ENCODE peak calls at places on chromosomes 3 and 15, in eight cellular contexts. One of them, this sample, is unnamed.
A peak's percentile ranks its signal among the peaks of the same experiment; 100 is the strongest.

GRCh38 chr3:84136425-84136824 is 822.4 kb upstream of the CADM2 start:
- DNase-seq in transverse colon: no peak
- DNase-seq in aorta: no peak
- DNase-seq in Caco-2: no peak
- DNase-seq in GM23248: no peak
- DNase-seq in cardiac muscle cell: no peak
- DNase-seq in left ventricle myocardium inferior: no peak
- DNase-seq in CD4-positive, CD25-positive, alpha-beta regulatory T cell: no peak
- DNase-seq in this sample: no peak

GRCh38 chr3:115100172-115100571 is 46.9 kb downstream of the ZBTB20 start:
- DNase-seq in aorta: no peak
- DNase-seq in cardiac muscle cell: peak; percentile 14
- DNase-seq in left ventricle myocardium inferior: no peak
- DNase-seq in CD4-positive, CD25-positive, alpha-beta regulatory T cell: peak; percentile 41
- DNase-seq in Caco-2: no peak
- DNase-seq in GM23248: peak; percentile 51
- DNase-seq in transverse colon: no peak
- DNase-seq in this sample: no peak

GRCh38 chr15:34049096-34049495 is 10.1 kb upstream of the AVEN start:
- DNase-seq in left ventricle myocardium inferior: no peak
- DNase-seq in Caco-2: no peak
- DNase-seq in cardiac muscle cell: no peak
- DNase-seq in CD4-positive, CD25-positive, alpha-beta regulatory T cell: no peak
- DNase-seq in transverse colon: no peak
- DNase-seq in aorta: no peak
- DNase-seq in GM23248: peak; percentile 68
- DNase-seq in this sample: no peak

GRCh38 chr3:13229291-13229949 is 156.2 kb upstream of the IQSEC1 start:
- DNase-seq in CD4-positive, CD25-positive, alpha-beta regulatory T cell: no peak
- DNase-seq in transverse colon: no peak
- DNase-seq in cardiac muscle cell: no peak
- DNase-seq in GM23248: peak; percentile 23
- DNase-seq in Caco-2: peak; percentile 57
- DNase-seq in left ventricle myocardium inferior: no peak
- DNase-seq in aorta: no peak
- DNase-seq in this sample: peak; percentile 48

GRCh38 chr15:66838671-66839239 is 136.7 kb downstream of the SMAD6 start:
- DNase-seq in cardiac muscle cell: no peak
- DNase-seq in CD4-positive, CD25-positive, alpha-beta regulatory T cell: no peak
- DNase-seq in GM23248: peak; percentile 62
- DNase-seq in transverse colon: no peak
- DNase-seq in Caco-2: no peak
- DNase-seq in aorta: no peak
- DNase-seq in left ventricle myocardium inferior: no peak
- DNase-seq in this sample: peak; percentile 64

GRCh38 chr15:49145651-49146609 is 9.5 kb downstream of the COPS2 start:
- DNase-seq in transverse colon: no peak
- DNase-seq in aorta: no peak
- DNase-seq in Caco-2: peak; percentile 37
- DNase-seq in CD4-positive, CD25-positive, alpha-beta regulatory T cell: peak; percentile 28
- DNase-seq in left ventricle myocardium inferior: no peak
- DNase-seq in cardiac muscle cell: peak; percentile 67
- DNase-seq in GM23248: peak; percentile 75
- DNase-seq in this sample: peak; percentile 78

GRCh38 chr3:98733778-98734281 is 29.3 kb upstream of the ST3GAL6 start:
- DNase-seq in left ventricle myocardium inferior: no peak
- DNase-seq in aorta: peak; percentile 51
- DNase-seq in GM23248: no peak
- DNase-seq in CD4-positive, CD25-positive, alpha-beta regulatory T cell: no peak
- DNase-seq in cardiac muscle cell: peak; percentile 32
- DNase-seq in Caco-2: peak; percentile 86
- DNase-seq in transverse colon: peak; percentile 13
- DNase-seq in this sample: no peak

GRCh38 chr3:152258448-152259302 is 10.1 kb upstream of the MBNL1 start:
- DNase-seq in transverse colon: peak; percentile 49
- DNase-seq in CD4-positive, CD25-positive, alpha-beta regulatory T cell: no peak
- DNase-seq in GM23248: peak; percentile 99
- DNase-seq in left ventricle myocardium inferior: peak; percentile 26
- DNase-seq in Caco-2: peak; percentile 40
- DNase-seq in aorta: peak; percentile 77
- DNase-seq in cardiac muscle cell: no peak
- DNase-seq in this sample: no peak

GRCh38 chr3:27978440-27978839 is 256.3 kb upstream of the EOMES start:
- DNase-seq in GM23248: peak; percentile 42
- DNase-seq in cardiac muscle cell: no peak
- DNase-seq in Caco-2: no peak
- DNase-seq in aorta: no peak
- DNase-seq in CD4-positive, CD25-positive, alpha-beta regulatory T cell: no peak
- DNase-seq in transverse colon: no peak
- DNase-seq in left ventricle myocardium inferior: no peak
- DNase-seq in this sample: no peak

GRCh38 chr3:33438284-33438668 is 1.9 kb downstream of the UBP1 start:
- DNase-seq in Caco-2: no peak
- DNase-seq in left ventricle myocardium inferior: no peak
- DNase-seq in GM23248: peak; percentile 76
- DNase-seq in aorta: no peak
- DNase-seq in cardiac muscle cell: peak; percentile 12
- DNase-seq in CD4-positive, CD25-positive, alpha-beta regulatory T cell: no peak
- DNase-seq in transverse colon: no peak
- DNase-seq in this sample: no peak

GRCh38 chr3:140822381-140823047 is 119.1 kb upstream of the SLC25A36 start:
- DNase-seq in left ventricle myocardium inferior: no peak
- DNase-seq in GM23248: no peak
- DNase-seq in cardiac muscle cell: peak; percentile 8
- DNase-seq in transverse colon: no peak
- DNase-seq in CD4-positive, CD25-positive, alpha-beta regulatory T cell: no peak
- DNase-seq in Caco-2: no peak
- DNase-seq in aorta: no peak
- DNase-seq in this sample: no peak

GRCh38 chr3:14680115-14680514 is 5.2 kb downstream of the C3orf20 start:
- DNase-seq in transverse colon: no peak
- DNase-seq in GM23248: no peak
- DNase-seq in CD4-positive, CD25-positive, alpha-beta regulatory T cell: no peak
- DNase-seq in Caco-2: no peak
- DNase-seq in left ventricle myocardium inferior: no peak
- DNase-seq in aorta: no peak
- DNase-seq in cardiac muscle cell: no peak
- DNase-seq in this sample: no peak

GRCh38 chr15:39188930-39189329 is 391.9 kb upstream of the THBS1 start:
- DNase-seq in Caco-2: no peak
- DNase-seq in CD4-positive, CD25-positive, alpha-beta regulatory T cell: no peak
- DNase-seq in aorta: no peak
- DNase-seq in left ventricle myocardium inferior: no peak
- DNase-seq in GM23248: peak; percentile 92
- DNase-seq in cardiac muscle cell: no peak
- DNase-seq in transverse colon: no peak
- DNase-seq in this sample: no peak

GRCh38 chr15:77617507-77618285 is 15.0 kb downstream of the LINGO1 start:
- DNase-seq in CD4-positive, CD25-positive, alpha-beta regulatory T cell: no peak
- DNase-seq in left ventricle myocardium inferior: no peak
- DNase-seq in aorta: no peak
- DNase-seq in transverse colon: no peak
- DNase-seq in GM23248: peak; percentile 32
- DNase-seq in Caco-2: no peak
- DNase-seq in cardiac muscle cell: no peak
- DNase-seq in this sample: peak; percentile 75

GRCh38 chr3:98962189-98962930 is 60.9 kb upstream of the DCBLD2 start:
- DNase-seq in left ventricle myocardium inferior: no peak
- DNase-seq in Caco-2: no peak
- DNase-seq in aorta: no peak
- DNase-seq in cardiac muscle cell: no peak
- DNase-seq in transverse colon: no peak
- DNase-seq in GM23248: peak; percentile 93
- DNase-seq in CD4-positive, CD25-positive, alpha-beta regulatory T cell: no peak
- DNase-seq in this sample: no peak

GRCh38 chr3:187016639-187017345 is 86.5 kb downstream of the ST6GAL1 start:
- DNase-seq in left ventricle myocardium inferior: no peak
- DNase-seq in CD4-positive, CD25-positive, alpha-beta regulatory T cell: no peak
- DNase-seq in GM23248: peak; percentile 35
- DNase-seq in Caco-2: no peak
- DNase-seq in transverse colon: no peak
- DNase-seq in aorta: no peak
- DNase-seq in cardiac muscle cell: no peak
- DNase-seq in this sample: no peak

GRCh38 chr3:187020376-187020775 is 90.0 kb downstream of the ST6GAL1 start:
- DNase-seq in Caco-2: no peak
- DNase-seq in aorta: no peak
- DNase-seq in cardiac muscle cell: no peak
- DNase-seq in CD4-positive, CD25-positive, alpha-beta regulatory T cell: peak; percentile 55
- DNase-seq in GM23248: no peak
- DNase-seq in transverse colon: no peak
- DNase-seq in left ventricle myocardium inferior: no peak
- DNase-seq in this sample: no peak

GRCh38 chr3:187019542-187020072 is 89.3 kb downstream of the ST6GAL1 start:
- DNase-seq in Caco-2: no peak
- DNase-seq in CD4-positive, CD25-positive, alpha-beta regulatory T cell: no peak
- DNase-seq in left ventricle myocardium inferior: no peak
- DNase-seq in aorta: no peak
- DNase-seq in GM23248: no peak
- DNase-seq in transverse colon: no peak
- DNase-seq in cardiac muscle cell: peak; percentile 29
- DNase-seq in this sample: no peak

GRCh38 chr3:187015903-187016638 is 85.7 kb downstream of the ST6GAL1 start:
- DNase-seq in aorta: no peak
- DNase-seq in GM23248: no peak
- DNase-seq in cardiac muscle cell: no peak
- DNase-seq in left ventricle myocardium inferior: no peak
- DNase-seq in CD4-positive, CD25-positive, alpha-beta regulatory T cell: no peak
- DNase-seq in transverse colon: peak; percentile 75
- DNase-seq in Caco-2: no peak
- DNase-seq in this sample: no peak

GRCh38 chr3:187017511-187018230 is 87.3 kb downstream of the ST6GAL1 start:
- DNase-seq in GM23248: no peak
- DNase-seq in aorta: no peak
- DNase-seq in left ventricle myocardium inferior: peak; percentile 54
- DNase-seq in cardiac muscle cell: no peak
- DNase-seq in CD4-positive, CD25-positive, alpha-beta regulatory T cell: no peak
- DNase-seq in transverse colon: no peak
- DNase-seq in Caco-2: no peak
- DNase-seq in this sample: no peak
- H3K4me1 ChIP-seq in GM23248: no peaks in the 10 kb centered on the region
- H3K4me1 ChIP-seq in aorta: no peaks in the 10 kb centered on the region
- H3K4me1 ChIP-seq in left ventricle myocardium inferior: peaks cover 70% of the 10 kb centered on the region
- H3K4me1 ChIP-seq in cardiac muscle cell: no peaks in the 10 kb centered on the region
- H3K4me1 ChIP-seq in CD4-positive, CD25-positive, alpha-beta regulatory T cell: peaks cover 35% of the 10 kb centered on the region
- H3K4me1 ChIP-seq in transverse colon: no peaks in the 10 kb centered on the region
- H3K4me1 ChIP-seq in Caco-2: peaks cover 16% of the 10 kb centered on the region
- H3K4me1 ChIP-seq in this sample: no peaks in the 10 kb centered on the region

GRCh38 chr3:128285042-128285924 is 132.0 kb downstream of the EEFSEC start:
- DNase-seq in transverse colon: no peak
- DNase-seq in aorta: no peak
- DNase-seq in cardiac muscle cell: no peak
- DNase-seq in Caco-2: no peak
- DNase-seq in GM23248: no peak
- DNase-seq in CD4-positive, CD25-positive, alpha-beta regulatory T cell: no peak
- DNase-seq in left ventricle myocardium inferior: no peak
- DNase-seq in this sample: no peak

GRCh38 chr3:128289534-128289933 is 136.3 kb downstream of the EEFSEC start:
- DNase-seq in aorta: no peak
- DNase-seq in GM23248: no peak
- DNase-seq in Caco-2: no peak
- DNase-seq in CD4-positive, CD25-positive, alpha-beta regulatory T cell: no peak
- DNase-seq in transverse colon: no peak
- DNase-seq in cardiac muscle cell: no peak
- DNase-seq in left ventricle myocardium inferior: no peak
- DNase-seq in this sample: no peak

GRCh38 chr3:128286691-128287090 is 133.4 kb downstream of the EEFSEC start:
- DNase-seq in Caco-2: no peak
- DNase-seq in aorta: no peak
- DNase-seq in cardiac muscle cell: no peak
- DNase-seq in CD4-positive, CD25-positive, alpha-beta regulatory T cell: no peak
- DNase-seq in left ventricle myocardium inferior: no peak
- DNase-seq in GM23248: no peak
- DNase-seq in transverse colon: no peak
- DNase-seq in this sample: no peak

GRCh38 chr3:128285925-128286275 is 132.6 kb downstream of the EEFSEC start:
- DNase-seq in CD4-positive, CD25-positive, alpha-beta regulatory T cell: no peak
- DNase-seq in aorta: no peak
- DNase-seq in transverse colon: no peak
- DNase-seq in cardiac muscle cell: no peak
- DNase-seq in left ventricle myocardium inferior: no peak
- DNase-seq in GM23248: no peak
- DNase-seq in Caco-2: no peak
- DNase-seq in this sample: no peak

GRCh38 chr3:128287161-128287560 is 133.9 kb downstream of the EEFSEC start:
- DNase-seq in Caco-2: no peak
- DNase-seq in cardiac muscle cell: no peak
- DNase-seq in CD4-positive, CD25-positive, alpha-beta regulatory T cell: no peak
- DNase-seq in GM23248: no peak
- DNase-seq in transverse colon: no peak
- DNase-seq in left ventricle myocardium inferior: no peak
- DNase-seq in aorta: no peak
- DNase-seq in this sample: no peak
- H3K4me3 ChIP-seq in Caco-2: no peak overlapping the region
- H3K4me3 ChIP-seq in cardiac muscle cell: no peak overlapping the region
- H3K4me3 ChIP-seq in CD4-positive, CD25-positive, alpha-beta regulatory T cell: no peak overlapping the region
- H3K4me3 ChIP-seq in GM23248: no peak overlapping the region
- H3K4me3 ChIP-seq in transverse colon: no peak overlapping the region
- H3K4me3 ChIP-seq in left ventricle myocardium inferior: no peak overlapping the region
- H3K4me3 ChIP-seq in aorta: no peak overlapping the region
- H3K4me3 ChIP-seq in this sample: no peak overlapping the region

DNA sequence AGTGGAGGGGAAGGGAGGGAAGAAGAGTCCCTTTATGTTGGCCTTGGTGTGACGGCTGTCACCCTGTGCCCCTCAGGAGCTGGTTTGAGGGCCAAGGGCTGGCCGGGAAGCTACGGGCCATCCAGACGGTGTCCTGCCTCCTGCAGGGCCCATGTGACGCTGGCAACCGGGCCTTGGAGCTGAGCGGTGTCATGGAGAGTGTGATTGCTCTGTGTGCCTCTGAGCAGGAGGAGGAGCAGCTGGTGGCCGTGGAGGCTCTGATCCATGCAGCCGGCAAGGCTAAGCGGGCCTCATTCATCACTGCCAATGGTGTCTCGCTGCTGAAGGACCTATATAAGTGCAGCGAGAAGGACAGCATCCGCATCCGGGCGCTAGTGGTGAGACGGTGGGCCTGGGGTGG is 8.1 kb upstream of the RCCD1 start:
- DNase-seq in transverse colon: no peak
- DNase-seq in Caco-2: no peak
- DNase-seq in CD4-positive, CD25-positive, alpha-beta regulatory T cell: no peak
- DNase-seq in GM23248: no peak
- DNase-seq in left ventricle myocardium inferior: no peak
- DNase-seq in aorta: no peak
- DNase-seq in cardiac muscle cell: no peak
- DNase-seq in this sample: no peak
- H3K36me3 ChIP-seq in transverse colon: no peaks in the 10 kb centered on the region
- H3K36me3 ChIP-seq in Caco-2: peaks cover 1% of the 10 kb centered on the region
- H3K36me3 ChIP-seq in CD4-positive, CD25-positive, alpha-beta regulatory T cell: peaks cover 76% of the 10 kb centered on the region
- H3K36me3 ChIP-seq in GM23248: peaks cover 30% of the 10 kb centered on the region
- H3K36me3 ChIP-seq in left ventricle myocardium inferior: peaks cover 99% of the 10 kb centered on the region
- H3K36me3 ChIP-seq in aorta: peaks cover 20% of the 10 kb centered on the region
- H3K36me3 ChIP-seq in cardiac muscle cell: peaks cover 51% of the 10 kb centered on the region
- H3K36me3 ChIP-seq in this sample: peaks cover 68% of the 10 kb centered on the region

DNA sequence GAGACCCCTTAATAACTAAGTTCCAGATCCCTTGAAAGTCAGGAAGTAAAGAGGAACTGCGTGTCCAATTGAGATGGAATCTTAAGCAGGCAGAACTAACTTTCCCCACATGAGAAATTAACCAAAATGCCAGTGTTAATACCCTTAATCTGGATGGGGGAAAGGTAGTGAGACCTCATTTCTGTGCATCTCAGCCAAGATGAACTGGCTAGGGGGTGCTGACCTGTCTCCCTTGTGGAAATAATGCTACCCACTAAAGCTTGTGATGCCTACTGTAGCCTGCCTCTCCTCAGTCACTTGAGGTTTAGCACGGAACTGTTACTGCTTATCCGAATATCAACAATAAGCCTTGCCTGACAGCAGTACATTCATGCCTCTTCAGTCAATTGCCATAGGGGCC is 15.1 kb downstream of the BOC start:
- DNase-seq in CD4-positive, CD25-positive, alpha-beta regulatory T cell: no peak
- DNase-seq in aorta: no peak
- DNase-seq in cardiac muscle cell: no peak
- DNase-seq in transverse colon: no peak
- DNase-seq in left ventricle myocardium inferior: no peak
- DNase-seq in GM23248: no peak
- DNase-seq in Caco-2: no peak
- DNase-seq in this sample: no peak
- H3K4me1 ChIP-seq in CD4-positive, CD25-positive, alpha-beta regulatory T cell: peaks cover 4% of the 10 kb centered on the region
- H3K4me1 ChIP-seq in aorta: no peaks in the 10 kb centered on the region
- H3K4me1 ChIP-seq in cardiac muscle cell: peaks cover 21% of the 10 kb centered on the region
- H3K4me1 ChIP-seq in transverse colon: no peaks in the 10 kb centered on the region
- H3K4me1 ChIP-seq in left ventricle myocardium inferior: peaks cover 27% of the 10 kb centered on the region
- H3K4me1 ChIP-seq in GM23248: peaks cover 28% of the 10 kb centered on the region
- H3K4me1 ChIP-seq in Caco-2: no peaks in the 10 kb centered on the region
- H3K4me1 ChIP-seq in this sample: no peaks in the 10 kb centered on the region